ENCODE peak calls at places on chromosomes 1 and 21, in five cellular contexts. S is OCI-LY7, M is H9, G is Peyer's patch, I is heart left ventricle. F is an unnamed sample.
A peak's percentile ranks its signal among the peaks of the same experiment; 100 is the strongest.

GRCh38 chr1:919271-919872 is 4.4 kb upstream of the SAMD11 start:
- DNase-seq in M (no peak), I (no peak), G (no peak), S (no peak), F (no peak)

GRCh38 chr21:42381347-42381984 is 14.4 kb downstream of the TMPRSS3 start:
- DNase-seq in G (peak; percentile 75), I (no peak), S (peak; percentile 64), M (peak; percentile 76), F (no peak)

GRCh38 chr1:31509124-31510072 is 66.9 kb upstream of the TINAGL1 start:
- DNase-seq in S (no peak), G (peak; percentile 63), M (no peak), I (no peak), F (no peak)

GRCh38 chr1:223500560-223501425 is 107.6 kb downstream of the CCDC185 start:
- DNase-seq in S (no peak), G (no peak), I (no peak), M (no peak), F (no peak)

GRCh38 chr1:244075247-244075722 is 24.2 kb downstream of the ZBTB18 start:
- DNase-seq in G (no peak), M (no peak), S (no peak), I (no peak), F (no peak)

GRCh38 chr1:201358596-201358995 is 18.9 kb downstream of the TNNT2 start:
- DNase-seq in S (no peak), I (no peak), G (peak; percentile 33), M (no peak), F (no peak)

GRCh38 chr1:9494936-9495758 is 44.1 kb upstream of the SLC25A33 start:
- DNase-seq in G (peak; percentile 76), I (peak; percentile 49), S (peak; percentile 82), M (peak; percentile 79), F (peak; percentile 64)

GRCh38 chr1:46735708-46736324 is 16.9 kb upstream of the EFCAB14 start:
- DNase-seq in M (peak; percentile 60), G (no peak), I (peak; percentile 24), S (peak; percentile 51), F (no peak)

GRCh38 chr1:171126504-171126903 is 35.8 kb downstream of the FMO3 start:
- DNase-seq in I (peak; percentile 27), S (no peak), G (no peak), M (no peak), F (no peak)

GRCh38 chr1:15956150-15956549 is 19.8 kb downstream of the ZBTB17 start:
- DNase-seq in G (no peak), I (no peak), S (no peak), M (no peak), F (no peak)

GRCh38 chr1:174315239-174315638 is 132.5 kb upstream of the GPR52 start:
- DNase-seq in S (no peak), I (no peak), G (no peak), M (no peak), F (no peak)

GRCh38 chr1:4172659-4173599 is 272.9 kb upstream of the C1orf174 start:
- DNase-seq in G (no peak), I (no peak), M (peak; percentile 30), S (peak; percentile 84), F (no peak)

GRCh38 chr21:33430858-33431257 is 27.6 kb downstream of the IFNGR2 start:
- DNase-seq in I (no peak), G (no peak), S (no peak), M (no peak), F (no peak)

DNA sequence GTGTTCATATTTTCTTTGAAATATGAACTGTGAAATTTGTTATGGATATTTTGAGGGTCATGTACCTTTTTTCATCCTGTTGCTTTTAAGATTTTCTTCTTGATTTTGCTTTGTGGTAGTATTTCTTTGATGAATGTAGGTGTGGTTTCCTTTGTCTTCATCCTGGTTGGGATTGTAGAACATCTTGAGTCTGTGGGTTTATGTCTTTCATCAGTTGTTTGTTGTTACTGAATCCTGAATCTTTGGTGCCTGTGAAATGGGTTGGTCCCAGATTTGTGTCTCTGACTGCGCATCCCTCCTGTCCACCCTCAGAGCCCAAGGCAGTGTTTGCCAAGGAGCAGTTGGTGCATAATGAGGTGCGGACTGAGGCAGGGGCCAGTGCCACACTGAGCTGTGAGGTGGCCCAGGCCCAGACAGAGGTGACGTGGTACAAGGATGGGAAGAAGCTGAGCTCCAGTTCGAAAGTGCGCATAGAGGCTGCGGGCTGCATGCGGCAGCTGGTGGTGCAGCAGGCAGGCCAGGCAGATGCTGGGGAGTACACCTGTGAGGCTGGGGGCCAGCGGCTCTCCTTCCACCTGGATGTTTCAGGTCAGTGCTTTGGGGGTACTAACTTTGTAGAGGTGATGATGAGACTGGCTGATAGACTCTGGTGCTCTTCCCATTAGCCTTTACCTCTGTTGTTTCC is 38.5 kb downstream of the OBSCN start:
- DNase-seq in I (no peak), M (no peak), G (no peak), S (no peak), F (no peak)
- H3K9me3 ChIP-seq in I (no peaks in the 10 kb centered on the region), M (peaks cover 26% of the 10 kb centered on the region), G (peaks cover 17% of the 10 kb centered on the region), S (peaks cover 49% of the 10 kb centered on the region), F (peaks cover 9% of the 10 kb centered on the region)

GRCh38 chr1:40469327-40469726 is 7.8 kb upstream of the ZFP69 start:
- DNase-seq in G (no peak), M (no peak), I (no peak), S (no peak), F (no peak)
- H3K9me3 ChIP-seq in G (peaks cover 56% of the 10 kb centered on the region), M (peaks cover 36% of the 10 kb centered on the region), I (peaks cover 7% of the 10 kb centered on the region), S (peaks cover 34% of the 10 kb centered on the region), F (peaks cover 19% of the 10 kb centered on the region)

GRCh38 chr1:248696775-248697174 is 5.8 kb downstream of the OR14I1 start:
- DNase-seq in S (no peak), M (no peak), I (no peak), G (no peak), F (no peak)

GRCh38 chr1:248696261-248696660 is 6.3 kb downstream of the OR14I1 start:
- DNase-seq in M (no peak), S (peak; percentile 48), G (peak; percentile 48), I (no peak), F (no peak)

GRCh38 chr1:248699099-248699498 is 3.5 kb downstream of the OR14I1 start:
- DNase-seq in G (no peak), S (no peak), I (no peak), M (no peak), F (no peak)

GRCh38 chr1:248695451-248696132 is 7.0 kb downstream of the OR14I1 start:
- DNase-seq in S (no peak), I (no peak), M (no peak), G (no peak), F (no peak)

GRCh38 chr1:248697907-248698306 is 4.7 kb downstream of the OR14I1 start:
- DNase-seq in M (no peak), I (no peak), S (no peak), G (no peak), F (no peak)
- H3K9me3 ChIP-seq in M (peaks cover 79% of the 10 kb centered on the region), I (no peaks in the 10 kb centered on the region), S (no peaks in the 10 kb centered on the region), G (no peaks in the 10 kb centered on the region), F (no peaks in the 10 kb centered on the region)

DNA sequence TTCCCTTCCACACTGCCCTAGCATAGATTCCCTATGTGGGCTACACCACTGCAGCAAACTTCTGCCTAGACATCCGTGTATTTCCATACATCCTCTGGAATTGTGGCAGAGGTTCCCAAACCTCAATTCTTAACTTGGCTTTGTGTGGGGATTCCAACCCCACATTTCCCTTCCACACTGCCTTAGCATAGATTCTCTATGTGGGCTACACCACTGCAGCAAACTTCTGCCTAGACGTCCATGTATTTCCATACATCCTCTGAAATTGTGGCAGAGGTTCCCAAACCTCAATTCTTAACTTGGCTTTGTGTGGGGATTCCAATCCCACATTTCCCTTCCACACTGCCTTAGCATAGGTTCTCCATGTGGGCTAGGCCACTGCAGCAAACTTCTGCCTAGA is 31.4 kb downstream of the ZNF670 start:
- DNase-seq in I (no peak), S (no peak), M (no peak), G (no peak), F (no peak)
- H3K9me3 ChIP-seq in I (no peaks in the 10 kb centered on the region), S (peaks cover 56% of the 10 kb centered on the region), M (peaks cover 59% of the 10 kb centered on the region), G (peaks cover 25% of the 10 kb centered on the region), F (peaks cover 13% of the 10 kb centered on the region)

GRCh38 chr21:40191616-40192015 is 324.4 kb downstream of the PCP4 start:
- DNase-seq in G (no peak), M (no peak), S (no peak), I (no peak), F (no peak)
- H3K9me3 ChIP-seq in G (no peaks in the 10 kb centered on the region), M (no peaks in the 10 kb centered on the region), S (peaks cover 6% of the 10 kb centered on the region), I (no peaks in the 10 kb centered on the region), F (no peaks in the 10 kb centered on the region)

DNA sequence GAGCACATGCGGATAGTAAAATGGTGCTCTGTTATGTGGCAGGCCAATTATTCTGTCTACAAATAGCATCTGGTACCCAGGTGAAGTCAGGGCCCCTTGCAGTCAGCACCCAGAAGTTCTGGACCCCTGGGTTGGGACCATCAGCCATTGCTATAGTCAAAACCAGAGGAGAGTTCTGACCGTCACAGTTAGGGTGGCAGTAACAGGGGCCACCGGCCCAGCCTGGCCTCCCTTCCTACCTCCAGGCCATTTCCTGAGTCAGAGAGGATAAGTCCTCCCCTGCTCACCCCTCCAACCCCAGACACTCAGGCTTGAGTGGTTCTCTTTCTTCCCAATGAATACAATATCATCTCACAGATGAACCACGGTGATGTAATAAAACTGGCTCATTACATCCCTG is 673.6 kb downstream of the MATN1 start:
- DNase-seq in S (no peak), G (no peak), I (peak; percentile 2), M (peak; percentile 8), F (no peak)
- H3K9me3 ChIP-seq in S (no peaks in the 10 kb centered on the region), G (no peaks in the 10 kb centered on the region), I (no peaks in the 10 kb centered on the region), M (no peaks in the 10 kb centered on the region), F (no peaks in the 10 kb centered on the region)